ENCODE peak calls at places on chromosomes 16 and 17, in six cellular contexts. One of them, this sample, is unnamed.

GRCh38 chr17:78442648-78443128 is 64.2 kb downstream of the PGS1 start:
- DNase-seq in cardiac fibroblast: peak; percentile 93
- DNase-seq in mesothelial cell of epicardium: no peak
- DNase-seq in DMS153: no peak
- DNase-seq in globus pallidus: no peak
- DNase-seq in stimulated activated CD4-positive, alpha-beta T cell treated with anti-CD3 and anti-CD28 coated beads, Interleukin-2, amount 100 ng/mL, for 48 hours: no peak
- DNase-seq in this sample: peak; percentile 64

GRCh38 chr16:1494129-1494640 is 1.0 kb downstream of the TELO2 start:
- DNase-seq in cardiac fibroblast: peak; percentile 90
- DNase-seq in mesothelial cell of epicardium: peak; percentile 52
- DNase-seq in DMS153: no peak
- DNase-seq in globus pallidus: no peak
- DNase-seq in stimulated activated CD4-positive, alpha-beta T cell treated with anti-CD3 and anti-CD28 coated beads, Interleukin-2, amount 100 ng/mL, for 48 hours: no peak
- DNase-seq in this sample: peak; percentile 68

GRCh38 chr16:1428511-1428910 is 2.4 kb upstream of the PERCC1 start:
- DNase-seq in cardiac fibroblast: peak; percentile 26
- DNase-seq in mesothelial cell of epicardium: no peak
- DNase-seq in DMS153: no peak
- DNase-seq in globus pallidus: no peak
- DNase-seq in stimulated activated CD4-positive, alpha-beta T cell treated with anti-CD3 and anti-CD28 coated beads, Interleukin-2, amount 100 ng/mL, for 48 hours: peak; percentile 32
- DNase-seq in this sample: no peak

GRCh38 chr17:61177351-61177750 is 222.3 kb upstream of the TBX2 start:
- DNase-seq in cardiac fibroblast: no peak
- DNase-seq in mesothelial cell of epicardium: no peak
- DNase-seq in DMS153: no peak
- DNase-seq in globus pallidus: no peak
- DNase-seq in stimulated activated CD4-positive, alpha-beta T cell treated with anti-CD3 and anti-CD28 coated beads, Interleukin-2, amount 100 ng/mL, for 48 hours: no peak
- DNase-seq in this sample: no peak

GRCh38 chr16:85613609-85614337 is 651 bp downstream of the GSE1 start:
- DNase-seq in cardiac fibroblast: peak; percentile 44
- DNase-seq in mesothelial cell of epicardium: peak; percentile 64
- DNase-seq in DMS153: peak; percentile 38
- DNase-seq in globus pallidus: no peak
- DNase-seq in stimulated activated CD4-positive, alpha-beta T cell treated with anti-CD3 and anti-CD28 coated beads, Interleukin-2, amount 100 ng/mL, for 48 hours: no peak
- DNase-seq in this sample: peak; percentile 76

GRCh38 chr16:71367243-71367976 is 8.9 kb downstream of the CALB2 start:
- DNase-seq in cardiac fibroblast: peak; percentile 52
- DNase-seq in mesothelial cell of epicardium: peak; percentile 61
- DNase-seq in DMS153: no peak
- DNase-seq in globus pallidus: no peak
- DNase-seq in stimulated activated CD4-positive, alpha-beta T cell treated with anti-CD3 and anti-CD28 coated beads, Interleukin-2, amount 100 ng/mL, for 48 hours: peak; percentile 45
- DNase-seq in this sample: no peak

GRCh38 chr17:29158515-29159275 is 21.5 kb downstream of the MYO18A start:
- DNase-seq in cardiac fibroblast: peak; percentile 87
- DNase-seq in mesothelial cell of epicardium: no peak
- DNase-seq in DMS153: no peak
- DNase-seq in globus pallidus: no peak
- DNase-seq in stimulated activated CD4-positive, alpha-beta T cell treated with anti-CD3 and anti-CD28 coated beads, Interleukin-2, amount 100 ng/mL, for 48 hours: no peak
- DNase-seq in this sample: no peak

GRCh38 chr17:41284546-41284945 is 9.0 kb downstream of the KRTAP9-7 start:
- DNase-seq in cardiac fibroblast: no peak
- DNase-seq in mesothelial cell of epicardium: no peak
- DNase-seq in DMS153: no peak
- DNase-seq in globus pallidus: no peak
- DNase-seq in stimulated activated CD4-positive, alpha-beta T cell treated with anti-CD3 and anti-CD28 coated beads, Interleukin-2, amount 100 ng/mL, for 48 hours: no peak
- DNase-seq in this sample: no peak

GRCh38 chr16:48358419-48358818 is 26.8 kb downstream of the SIAH1 start:
- DNase-seq in cardiac fibroblast: no peak
- DNase-seq in mesothelial cell of epicardium: no peak
- DNase-seq in DMS153: no peak
- DNase-seq in globus pallidus: no peak
- DNase-seq in stimulated activated CD4-positive, alpha-beta T cell treated with anti-CD3 and anti-CD28 coated beads, Interleukin-2, amount 100 ng/mL, for 48 hours: no peak
- DNase-seq in this sample: no peak

GRCh38 chr17:16872836-16873653 is 98.9 kb downstream of the TNFRSF13B start:
- DNase-seq in cardiac fibroblast: peak; percentile 6
- DNase-seq in mesothelial cell of epicardium: no peak
- DNase-seq in DMS153: no peak
- DNase-seq in globus pallidus: no peak
- DNase-seq in stimulated activated CD4-positive, alpha-beta T cell treated with anti-CD3 and anti-CD28 coated beads, Interleukin-2, amount 100 ng/mL, for 48 hours: peak; percentile 41
- DNase-seq in this sample: no peak

GRCh38 chr17:62898239-62898864 is 67.7 kb upstream of the TANC2 start:
- DNase-seq in cardiac fibroblast: peak; percentile 68
- DNase-seq in mesothelial cell of epicardium: no peak
- DNase-seq in DMS153: no peak
- DNase-seq in globus pallidus: no peak
- DNase-seq in stimulated activated CD4-positive, alpha-beta T cell treated with anti-CD3 and anti-CD28 coated beads, Interleukin-2, amount 100 ng/mL, for 48 hours: no peak
- DNase-seq in this sample: peak; percentile 22

GRCh38 chr16:3012246-3012645 is 477 bp upstream of the CLDN9 start:
- DNase-seq in cardiac fibroblast: no peak
- DNase-seq in mesothelial cell of epicardium: peak; percentile 64
- DNase-seq in DMS153: peak; percentile 51
- DNase-seq in globus pallidus: no peak
- DNase-seq in stimulated activated CD4-positive, alpha-beta T cell treated with anti-CD3 and anti-CD28 coated beads, Interleukin-2, amount 100 ng/mL, for 48 hours: no peak
- DNase-seq in this sample: no peak

GRCh38 chr17:77354721-77355455 is 214.1 kb downstream of the SEC14L1 start:
- DNase-seq in cardiac fibroblast: peak; percentile 94
- DNase-seq in mesothelial cell of epicardium: peak; percentile 33
- DNase-seq in DMS153: no peak
- DNase-seq in globus pallidus: no peak
- DNase-seq in stimulated activated CD4-positive, alpha-beta T cell treated with anti-CD3 and anti-CD28 coated beads, Interleukin-2, amount 100 ng/mL, for 48 hours: no peak
- DNase-seq in this sample: peak; percentile 73

GRCh38 chr17:33169580-33170285 is 123.4 kb downstream of the ASIC2 start:
- DNase-seq in cardiac fibroblast: no peak
- DNase-seq in mesothelial cell of epicardium: no peak
- DNase-seq in DMS153: no peak
- DNase-seq in globus pallidus: no peak
- DNase-seq in stimulated activated CD4-positive, alpha-beta T cell treated with anti-CD3 and anti-CD28 coated beads, Interleukin-2, amount 100 ng/mL, for 48 hours: no peak
- DNase-seq in this sample: no peak

GRCh38 chr17:2085648-2085949 is 30.7 kb downstream of the HIC1 start:
- DNase-seq in cardiac fibroblast: peak; percentile 89
- DNase-seq in mesothelial cell of epicardium: no peak
- DNase-seq in DMS153: no peak
- DNase-seq in globus pallidus: no peak
- DNase-seq in stimulated activated CD4-positive, alpha-beta T cell treated with anti-CD3 and anti-CD28 coated beads, Interleukin-2, amount 100 ng/mL, for 48 hours: no peak
- DNase-seq in this sample: peak; percentile 76

GRCh38 chr17:56761387-56761786 is 72.3 kb downstream of the C17orf67 start:
- DNase-seq in cardiac fibroblast: no peak
- DNase-seq in mesothelial cell of epicardium: no peak
- DNase-seq in DMS153: no peak
- DNase-seq in globus pallidus: no peak
- DNase-seq in stimulated activated CD4-positive, alpha-beta T cell treated with anti-CD3 and anti-CD28 coated beads, Interleukin-2, amount 100 ng/mL, for 48 hours: no peak
- DNase-seq in this sample: no peak

GRCh38 chr16:19285431-19285830 is at the start of gene CLEC19A:
- DNase-seq in cardiac fibroblast: no peak
- DNase-seq in mesothelial cell of epicardium: no peak
- DNase-seq in DMS153: no peak
- DNase-seq in globus pallidus: no peak
- DNase-seq in stimulated activated CD4-positive, alpha-beta T cell treated with anti-CD3 and anti-CD28 coated beads, Interleukin-2, amount 100 ng/mL, for 48 hours: no peak
- DNase-seq in this sample: no peak

GRCh38 chr17:6381052-6381451 is 53.9 kb downstream of the AIPL1 start:
- DNase-seq in cardiac fibroblast: no peak
- DNase-seq in mesothelial cell of epicardium: no peak
- DNase-seq in DMS153: no peak
- DNase-seq in globus pallidus: no peak
- DNase-seq in stimulated activated CD4-positive, alpha-beta T cell treated with anti-CD3 and anti-CD28 coated beads, Interleukin-2, amount 100 ng/mL, for 48 hours: no peak
- DNase-seq in this sample: no peak